ENCODE peak calls at places on chromosomes 7 and 10, in ten cellular contexts. Z, O, B, F, N, M, S, D, A and G are unnamed samples.

GRCh38 chr7:134452991-134453473 is 5.9 kb downstream of the AKR1B1 start:
- DNase-seq in M (no peak), A (no peak), N (no peak), S (no peak), Z (no peak), O (no peak), D (no peak), F (no peak), B (no peak), G (no peak)

GRCh38 chr10:6151087-6151977 is 51.4 kb upstream of the PFKFB3 start:
- DNase-seq in S (peak; percentile 86), O (no peak), Z (peak; percentile 65), F (peak; percentile 83), D (peak; percentile 80), M (no peak), N (peak; percentile 81), B (peak; percentile 37), A (peak; percentile 61), G (peak; percentile 56)

GRCh38 chr10:89171996-89172395 is 35.1 kb downstream of the CH25H start:
- DNase-seq in Z (peak; percentile 33), A (no peak), N (peak; percentile 72), F (no peak), B (no peak), O (no peak), M (no peak), S (no peak), D (peak; percentile 75), G (no peak)

GRCh38 chr7:126702242-126703016 is 550.3 kb downstream of the GRM8 start:
- DNase-seq in F (peak; percentile 2), B (no peak), D (no peak), A (no peak), M (no peak), N (no peak), O (no peak), S (no peak), Z (no peak), G (no peak)

GRCh38 chr10:132637477-132638129 is 100.0 kb downstream of the INPP5A start:
- DNase-seq in A (no peak), F (peak; percentile 68), B (no peak), S (no peak), M (no peak), N (peak; percentile 87), Z (peak; percentile 47), D (peak; percentile 76), O (peak; percentile 7), G (peak; percentile 72)

GRCh38 chr7:156607332-156608175 is 33.0 kb upstream of the RNF32 start:
- DNase-seq in S (no peak), N (peak; percentile 19), F (no peak), M (no peak), D (peak; percentile 29), B (no peak), A (no peak), O (no peak), Z (no peak), G (no peak)

GRCh38 chr10:27345455-27345909 is 104.9 kb upstream of the ACBD5 start:
- DNase-seq in M (no peak), B (no peak), Z (no peak), D (no peak), F (no peak), O (no peak), S (no peak), A (no peak), N (no peak), G (no peak)

GRCh38 chr7:43244782-43245181 is 132.3 kb downstream of the HECW1 start:
- DNase-seq in B (no peak), S (no peak), M (peak; percentile 42), N (no peak), F (no peak), A (no peak), O (no peak), Z (no peak), D (no peak), G (no peak)

GRCh38 chr10:107649249-107649648 is 484.7 kb upstream of the SORCS1 start:
- DNase-seq in M (no peak), Z (no peak), B (no peak), A (no peak), D (peak; percentile 4), O (no peak), N (no peak), F (no peak), S (no peak), G (no peak)

GRCh38 chr10:15313844-15314243 is 57.2 kb downstream of the FAM171A1 start:
- DNase-seq in O (no peak), F (peak; percentile 84), N (no peak), Z (peak; percentile 33), A (peak; percentile 27), S (no peak), B (no peak), M (no peak), D (no peak), G (no peak)

GRCh38 chr10:34815174-34816066 is at the start of gene PARD3:
- DNase-seq in M (no peak), O (no peak), N (peak; percentile 79), F (peak; percentile 54), Z (no peak), B (peak; percentile 26), S (peak; percentile 74), D (peak; percentile 74), A (peak; percentile 80), G (peak; percentile 88)

GRCh38 chr7:71987200-71987767 is 424.9 kb downstream of the CALN1 start:
- DNase-seq in D (no peak), N (no peak), S (no peak), A (no peak), O (no peak), F (no peak), M (no peak), B (no peak), Z (no peak), G (no peak)

GRCh38 chr7:70719120-70719519 is 412.8 kb upstream of the GALNT17 start:
- DNase-seq in S (no peak), A (no peak), Z (no peak), F (no peak), B (no peak), N (no peak), O (no peak), M (no peak), D (no peak), G (no peak)

DNA sequence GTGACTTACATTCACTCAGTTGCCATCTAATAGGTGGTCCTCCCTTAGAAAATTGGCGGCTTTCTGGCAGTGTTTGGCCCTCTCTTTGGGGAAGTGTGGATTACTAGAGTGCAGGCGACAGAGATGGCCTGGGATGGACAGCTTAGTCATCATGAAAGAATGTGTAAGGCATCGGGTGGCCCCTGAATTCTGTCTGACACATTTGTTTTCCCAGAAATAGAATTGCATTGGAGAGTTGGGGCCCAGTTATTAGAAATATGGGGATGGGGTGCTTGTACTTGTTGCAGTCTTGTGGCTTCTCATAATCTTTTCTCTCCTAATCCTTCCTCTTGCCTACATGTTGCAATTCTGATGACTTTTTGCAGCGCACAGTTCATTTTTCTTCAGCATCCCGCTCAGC is 13.8 kb downstream of the TCF7L2 start:
- DNase-seq in N (no peak), D (peak; percentile 57), B (no peak), A (no peak), M (no peak), S (no peak), Z (peak; percentile 46), F (no peak), O (no peak), G (no peak)
- H3K36me3 ChIP-seq in N (peaks cover 20% of the 10 kb centered on the region), D (no peaks in the 10 kb centered on the region), B (no peaks in the 10 kb centered on the region), A (peaks cover 4% of the 10 kb centered on the region), M (no peaks in the 10 kb centered on the region), S (peaks cover 5% of the 10 kb centered on the region), Z (no peaks in the 10 kb centered on the region), F (no peaks in the 10 kb centered on the region), O (peaks cover 38% of the 10 kb centered on the region), G (peaks cover 15% of the 10 kb centered on the region)

DNA sequence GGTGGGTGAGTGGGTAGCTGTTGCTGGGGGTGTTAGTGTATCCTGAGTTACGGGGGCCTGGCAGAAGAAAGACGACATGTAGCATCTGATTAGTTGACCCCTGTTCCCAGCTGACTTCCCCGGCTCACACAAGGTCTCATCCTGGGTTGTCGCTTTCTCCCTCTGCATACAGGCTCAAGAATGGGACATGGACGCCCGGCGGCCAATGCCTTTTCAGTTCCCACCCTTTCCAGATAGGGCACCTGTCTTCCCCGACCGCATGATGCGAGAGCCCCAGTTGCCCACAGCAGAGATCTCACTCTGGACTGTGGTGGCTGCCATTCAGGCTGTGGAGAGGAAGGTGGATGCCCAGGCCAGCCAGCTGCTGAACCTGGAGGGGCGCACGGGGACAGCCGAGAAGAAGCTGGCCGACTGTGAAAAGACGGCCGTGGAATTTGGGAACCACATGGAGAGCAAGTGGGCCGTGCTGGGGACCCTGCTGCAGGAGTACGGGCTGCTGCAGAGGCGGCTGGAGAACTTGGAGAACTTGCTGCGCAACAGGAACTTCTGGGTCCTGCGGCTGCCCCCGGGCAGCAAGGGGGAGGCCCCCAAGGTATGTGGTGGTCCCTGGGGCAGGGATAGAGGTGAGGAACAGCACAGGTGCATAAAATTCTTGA is 2.9 kb downstream of the ZNF282 start:
- DNase-seq in N (no peak), Z (no peak), D (no peak), B (no peak), S (peak; percentile 47), O (no peak), F (no peak), M (no peak), A (no peak), G (no peak)
- H3K36me3 ChIP-seq in N (peaks cover 47% of the 10 kb centered on the region), Z (peaks cover 38% of the 10 kb centered on the region), D (peaks cover 29% of the 10 kb centered on the region), B (peaks cover 2% of the 10 kb centered on the region), S (peaks cover 52% of the 10 kb centered on the region), O (peaks cover 37% of the 10 kb centered on the region), F (peaks cover 8% of the 10 kb centered on the region), M (no peaks in the 10 kb centered on the region), A (peaks cover 5% of the 10 kb centered on the region), G (peaks cover 54% of the 10 kb centered on the region)

GRCh38 chr7:20111821-20112542 is 105.2 kb downstream of the MACC1 start:
- DNase-seq in N (no peak), F (no peak), S (no peak), M (no peak), Z (no peak), B (no peak), O (no peak), D (no peak), A (no peak), G (no peak)

GRCh38 chr7:20113423-20114027 is 103.7 kb downstream of the MACC1 start:
- DNase-seq in N (no peak), S (no peak), Z (no peak), B (no peak), D (no peak), O (no peak), F (no peak), A (no peak), M (no peak), G (no peak)

GRCh38 chr7:20112646-20113045 is 104.5 kb downstream of the MACC1 start:
- DNase-seq in B (no peak), O (no peak), Z (no peak), A (no peak), F (no peak), D (no peak), N (no peak), S (no peak), M (no peak), G (no peak)

GRCh38 chr7:20116869-20117268 is 100.3 kb downstream of the MACC1 start:
- DNase-seq in F (no peak), N (no peak), A (no peak), M (no peak), D (no peak), O (no peak), B (no peak), S (no peak), Z (no peak), G (no peak)

GRCh38 chr7:20114463-20114862 is 102.7 kb downstream of the MACC1 start:
- DNase-seq in B (no peak), M (no peak), D (peak; percentile 47), F (no peak), S (no peak), O (no peak), A (no peak), Z (peak; percentile 10), N (peak; percentile 8), G (no peak)
- H3K36me3 ChIP-seq in B (no peaks in the 10 kb centered on the region), M (no peaks in the 10 kb centered on the region), D (no peaks in the 10 kb centered on the region), F (no peaks in the 10 kb centered on the region), S (no peaks in the 10 kb centered on the region), O (no peaks in the 10 kb centered on the region), A (no peaks in the 10 kb centered on the region), Z (no peaks in the 10 kb centered on the region), N (no peaks in the 10 kb centered on the region), G (no peaks in the 10 kb centered on the region)

GRCh38 chr7:116097365-116098009 is 66.9 kb upstream of the TFEC start:
- DNase-seq in N (peak; percentile 28), Z (peak; percentile 81), B (no peak), S (no peak), D (peak; percentile 89), O (peak; percentile 75), M (no peak), A (no peak), F (peak; percentile 89), G (no peak)
- H3K36me3 ChIP-seq in N (no peaks in the 10 kb centered on the region), Z (no peaks in the 10 kb centered on the region), B (no peaks in the 10 kb centered on the region), S (no peaks in the 10 kb centered on the region), D (no peaks in the 10 kb centered on the region), O (no peaks in the 10 kb centered on the region), M (no peaks in the 10 kb centered on the region), A (no peaks in the 10 kb centered on the region), F (no peaks in the 10 kb centered on the region), G (no peaks in the 10 kb centered on the region)